ENCODE peak calls at places on chromosomes 3 and 15, in nine cellular contexts. N is A549, F is transverse colon, X is K562, M is esophagus squamous epithelium, E is IMR-90, Z is tibial nerve, A is uterus, S is sigmoid colon. B is an unnamed sample.

GRCh38 chr3:22474706-22475470 is 723.9 kb upstream of the ZNF385D start:
- DNase-seq in N (no peak), F (no peak), X (no peak), M (no peak), E (no peak), Z (no peak), A (no peak), S (no peak), B (no peak)

GRCh38 chr3:15512173-15512572 is 9.3 kb downstream of the COLQ start:
- DNase-seq in N (no peak), F (no peak), X (no peak), M (no peak), E (peak; percentile 27), Z (no peak), A (no peak), S (peak; percentile 79), B (no peak)

GRCh38 chr3:122318620-122319019 is 6.4 kb upstream of the CSTA start:
- DNase-seq in N (no peak), F (no peak), X (no peak), M (no peak), E (no peak), Z (no peak), A (no peak), S (no peak), B (no peak)

GRCh38 chr3:124281453-124282316 is 289.8 kb upstream of the ROPN1 start:
- DNase-seq in N (peak; percentile 43), F (peak; percentile 25), X (peak; percentile 3), M (no peak), E (peak; percentile 55), Z (no peak), A (no peak), S (no peak), B (no peak)

GRCh38 chr3:88767746-88768145 is 339.7 kb upstream of the EPHA3 start:
- DNase-seq in N (no peak), F (no peak), X (no peak), M (no peak), E (no peak), Z (no peak), A (no peak), S (no peak), B (no peak)

GRCh38 chr3:37607604-37608003 is 254.1 kb upstream of the CTDSPL start:
- DNase-seq in N (no peak), F (no peak), X (no peak), M (no peak), E (no peak), Z (no peak), A (no peak), S (no peak), B (no peak)

GRCh38 chr15:94234300-94234699 is 2.9 kb downstream of the MCTP2 start:
- DNase-seq in N (no peak), F (no peak), X (no peak), M (no peak), E (no peak), Z (no peak), A (no peak), S (no peak), B (no peak)

GRCh38 chr15:90571063-90571541 is 41.4 kb downstream of the CRTC3 start:
- DNase-seq in N (no peak), F (peak; percentile 74), X (peak; percentile 84), M (no peak), E (no peak), Z (no peak), A (no peak), S (no peak), B (no peak)

GRCh38 chr3:42511196-42511595 is 8.8 kb downstream of the VIPR1 start:
- DNase-seq in N (no peak), F (no peak), X (no peak), M (no peak), E (no peak), Z (no peak), A (no peak), S (no peak), B (no peak)

GRCh38 chr3:50375200-50375931 is 16.0 kb upstream of the TMEM115 start:
- DNase-seq in N (no peak), F (no peak), X (no peak), M (no peak), E (no peak), Z (no peak), A (no peak), S (no peak), B (no peak)

GRCh38 chr3:119695480-119695879 is 7.3 kb upstream of the CFAP91 start:
- DNase-seq in N (no peak), F (no peak), X (peak; percentile 20), M (no peak), E (peak; percentile 17), Z (no peak), A (no peak), S (no peak), B (no peak)

GRCh38 chr3:185282696-185283373 is 29.0 kb upstream of the EHHADH start:
- DNase-seq in N (peak; percentile 87), F (peak; percentile 98), X (no peak), M (peak; percentile 81), E (peak; percentile 93), Z (peak; percentile 85), A (peak; percentile 96), S (peak; percentile 98), B (peak; percentile 97)

GRCh38 chr3:115803661-115804060 is 180.4 kb downstream of the GAP43 start:
- DNase-seq in N (no peak), F (no peak), X (no peak), M (no peak), E (no peak), Z (no peak), A (no peak), S (no peak), B (no peak)

GRCh38 chr3:113746955-113747718 is at the start of gene ATP6V1A:
- DNase-seq in N (peak; percentile 76), F (peak; percentile 82), X (peak; percentile 73), M (peak; percentile 38), E (no peak), Z (no peak), A (peak; percentile 65), S (peak; percentile 87), B (peak; percentile 85)

GRCh38 chr3:44065311-44065710 is 176.4 kb upstream of the TOPAZ1 start:
- DNase-seq in N (no peak), F (no peak), X (no peak), M (no peak), E (no peak), Z (no peak), A (no peak), S (no peak), B (no peak)

GRCh38 chr3:132659370-132660055 is at the start of gene ACAD11:
- DNase-seq in N (peak; percentile 63), F (peak; percentile 70), X (peak; percentile 63), M (no peak), E (peak; percentile 68), Z (peak; percentile 44), A (peak; percentile 75), S (peak; percentile 89), B (peak; percentile 87)
- TF ChIP-seq POLR2A in N (peak; percentile 53), F (no peak), X (no peak), M (no peak), E (no peak), Z (no peak), A (peak; percentile 40), S (peak; percentile 17), B (no peak)

DNA sequence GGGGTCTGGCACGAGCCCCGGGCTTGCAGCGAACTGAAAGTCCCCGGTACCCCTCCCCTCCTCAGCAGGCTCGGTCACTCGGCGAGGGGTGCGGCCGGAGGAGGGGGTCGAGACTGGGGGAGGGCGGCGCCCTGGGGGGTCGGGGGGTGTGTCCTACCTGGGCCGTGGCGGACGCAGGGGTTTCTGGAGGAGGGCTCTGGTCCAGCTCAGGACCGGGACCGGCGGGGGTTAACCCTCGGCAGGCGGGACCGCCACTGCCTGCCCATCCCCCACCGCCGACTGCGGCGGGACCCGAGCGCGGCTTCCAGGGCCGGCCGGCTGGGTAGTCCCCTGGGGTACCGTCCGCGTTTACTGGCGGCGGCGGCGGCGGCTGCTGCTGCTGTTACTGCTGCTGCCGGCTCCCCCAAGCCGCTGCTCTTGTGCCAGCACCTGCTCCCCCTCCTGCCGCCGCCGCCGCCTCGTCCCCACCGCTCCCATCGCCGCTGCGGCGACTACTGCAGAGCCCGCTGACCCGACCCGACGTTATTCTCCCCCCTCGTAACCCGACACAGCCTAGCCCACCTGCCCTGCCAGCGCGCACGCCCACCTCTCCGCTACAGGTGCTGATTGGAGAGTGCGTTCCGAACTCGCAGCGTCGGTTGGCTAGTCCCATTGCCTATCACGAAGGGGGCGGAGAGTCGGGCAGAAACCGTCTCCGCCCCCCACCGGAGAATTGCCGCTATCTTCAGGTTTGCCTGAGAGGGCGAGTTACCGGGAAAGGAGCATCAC is at the start of gene TTBK2:
- DNase-seq in N (peak; percentile 74), F (peak; percentile 99), X (peak; percentile 99), M (peak; percentile 85), E (peak; percentile 99), Z (peak; percentile 94), A (peak; percentile 99), S (peak; percentile 99), B (peak; percentile 98)
- H3K27ac ChIP-seq in N (peak within 1 kb of the TSS; percentile 86), F (peak within 1 kb of the TSS; percentile 87), X (peak within 1 kb of the TSS; percentile 52), M (peak within 1 kb of the TSS; percentile 86), E (peak within 1 kb of the TSS; percentile 77), Z (peak within 1 kb of the TSS; percentile 92), A (peak within 1 kb of the TSS; percentile 91), S (peak within 1 kb of the TSS; percentile 90), B (peak within 1 kb of the TSS; percentile 86)

DNA sequence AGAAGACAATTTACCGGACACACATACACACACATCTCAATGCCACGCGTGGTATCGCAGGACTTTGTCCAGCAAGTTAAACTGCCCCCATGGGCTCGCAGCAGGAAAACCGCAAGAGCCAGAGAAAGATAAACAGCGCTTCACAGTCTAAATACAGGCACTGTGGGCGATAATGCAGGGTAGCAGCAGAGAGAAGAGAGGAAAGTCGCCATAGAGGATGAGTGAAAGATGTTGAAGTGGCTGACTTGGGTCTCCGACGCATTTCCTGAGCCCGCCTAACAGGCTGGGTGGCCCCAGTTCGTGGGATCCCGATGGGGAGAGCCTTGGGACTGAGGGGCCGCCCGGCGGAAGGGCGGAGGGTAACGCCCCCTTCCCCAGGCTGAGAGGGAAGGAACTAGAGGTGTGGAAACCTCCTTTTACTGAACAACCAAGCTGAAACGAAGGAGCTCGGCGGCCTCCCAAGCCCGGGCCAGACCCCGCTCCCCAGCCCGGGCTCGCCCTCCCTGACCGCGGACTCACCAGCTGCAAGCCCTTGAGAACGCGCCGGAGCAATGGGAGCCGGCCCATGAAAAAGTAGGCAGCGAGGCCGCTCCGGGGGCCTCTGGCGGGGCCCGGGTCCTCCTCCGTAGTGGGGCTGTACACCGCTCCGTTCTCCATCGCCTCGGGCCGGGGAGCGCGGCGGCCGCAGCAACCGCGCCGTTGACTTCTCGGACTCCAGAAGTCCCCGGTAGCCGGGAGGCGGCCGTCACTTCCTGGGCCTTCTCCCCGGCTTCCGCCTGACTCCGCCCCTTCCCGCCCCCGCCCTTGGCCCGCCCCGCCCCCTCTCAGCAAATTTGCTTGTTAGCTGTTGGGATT is at the start of gene CMTM6:
- DNase-seq in N (peak; percentile 92), F (peak; percentile 87), X (peak; percentile 90), M (peak; percentile 19), E (peak; percentile 80), Z (peak; percentile 67), A (peak; percentile 77), S (peak; percentile 91), B (peak; percentile 87)
- TF ChIP-seq POLR2A in N (peak; percentile 84), F (peak; percentile 53), X (peak; percentile 87), M (no peak), E (peak; percentile 79), Z (peak; percentile 55), A (peak; percentile 67), S (peak; percentile 49), B (no peak)

GRCh38 chr15:52337198-52337853 is 41.7 kb upstream of the MYO5C start:
- DNase-seq in N (peak; percentile 59), F (no peak), X (no peak), M (no peak), E (peak; percentile 77), Z (no peak), A (no peak), S (no peak), B (no peak)
- H3K27ac ChIP-seq in N (peak overlapping the region; percentile 55), F (no peak overlapping the region), X (no peak overlapping the region), M (no peak overlapping the region), E (no peak overlapping the region), Z (peak overlapping the region; percentile 30), A (no peak overlapping the region), S (no peak overlapping the region), B (no peak overlapping the region)